ENCODE peak calls at places on chromosomes 13 and 19, in seven cellular contexts. One of them, this sample, is unnamed.

GRCh38 chr19:53183146-53183545 is 10.0 kb downstream of the ZNF665 start:
- DNase-seq in thoracic aorta: no peak
- DNase-seq in AG10803: peak
- DNase-seq in small intestine: no peak
- DNase-seq in ovary: no peak
- DNase-seq in trophoblast cell: no peak
- DNase-seq in neural progenitor cell: no peak
- DNase-seq in this sample: peak

GRCh38 chr13:28723806-28724205 is 5.0 kb upstream of the SLC46A3 start:
- DNase-seq in ovary: no peak
- DNase-seq in thoracic aorta: no peak
- DNase-seq in small intestine: no peak
- DNase-seq in trophoblast cell: no peak
- DNase-seq in AG10803: no peak
- DNase-seq in neural progenitor cell: no peak
- DNase-seq in this sample: no peak

GRCh38 chr13:45943965-45944364 is 92.4 kb upstream of the SIAH3 start:
- DNase-seq in ovary: no peak
- DNase-seq in small intestine: no peak
- DNase-seq in AG10803: no peak
- DNase-seq in trophoblast cell: no peak
- DNase-seq in thoracic aorta: no peak
- DNase-seq in neural progenitor cell: no peak
- DNase-seq in this sample: no peak

GRCh38 chr13:36297600-36298338 is at the start of gene CCDC169:
- DNase-seq in trophoblast cell: peak
- DNase-seq in thoracic aorta: peak
- DNase-seq in AG10803: peak
- DNase-seq in small intestine: peak
- DNase-seq in neural progenitor cell: peak
- DNase-seq in ovary: peak
- DNase-seq in this sample: peak

GRCh38 chr13:26456578-26457119 is 100.8 kb upstream of the WASF3 start:
- DNase-seq in thoracic aorta: no peak
- DNase-seq in ovary: no peak
- DNase-seq in AG10803: no peak
- DNase-seq in neural progenitor cell: no peak
- DNase-seq in trophoblast cell: no peak
- DNase-seq in small intestine: no peak
- DNase-seq in this sample: no peak

GRCh38 chr13:19634129-19634740 is 776 bp downstream of the MPHOSPH8 start:
- DNase-seq in AG10803: peak
- DNase-seq in thoracic aorta: no peak
- DNase-seq in trophoblast cell: peak
- DNase-seq in ovary: no peak
- DNase-seq in small intestine: peak
- DNase-seq in neural progenitor cell: peak
- DNase-seq in this sample: peak

GRCh38 chr19:12611361-12611699 is 610 bp downstream of the ZNF791 start:
- DNase-seq in ovary: peak
- DNase-seq in neural progenitor cell: peak
- DNase-seq in thoracic aorta: peak
- DNase-seq in small intestine: peak
- DNase-seq in AG10803: peak
- DNase-seq in trophoblast cell: peak
- DNase-seq in this sample: peak

GRCh38 chr13:36912369-36912768 is 7.7 kb downstream of the SMAD9 start:
- DNase-seq in small intestine: no peak
- DNase-seq in neural progenitor cell: no peak
- DNase-seq in thoracic aorta: no peak
- DNase-seq in AG10803: no peak
- DNase-seq in ovary: no peak
- DNase-seq in trophoblast cell: no peak
- DNase-seq in this sample: no peak

GRCh38 chr19:42279148-42279901 is 10.3 kb downstream of the CIC start:
- DNase-seq in AG10803: no peak
- DNase-seq in small intestine: no peak
- DNase-seq in neural progenitor cell: no peak
- DNase-seq in trophoblast cell: no peak
- DNase-seq in thoracic aorta: no peak
- DNase-seq in ovary: no peak
- DNase-seq in this sample: no peak

GRCh38 chr19:58354478-58355030 is 1.3 kb upstream of the A1BG start:
- DNase-seq in ovary: no peak
- DNase-seq in thoracic aorta: no peak
- DNase-seq in trophoblast cell: no peak
- DNase-seq in small intestine: no peak
- DNase-seq in neural progenitor cell: no peak
- DNase-seq in AG10803: no peak
- DNase-seq in this sample: no peak

GRCh38 chr13:105144936-105145335 is 1390.5 kb downstream of the EFNB2 start:
- DNase-seq in AG10803: no peak
- DNase-seq in thoracic aorta: no peak
- DNase-seq in trophoblast cell: no peak
- DNase-seq in ovary: no peak
- DNase-seq in small intestine: no peak
- DNase-seq in neural progenitor cell: no peak
- DNase-seq in this sample: no peak

GRCh38 chr19:41877916-41878905 is 1.1 kb downstream of the CD79A start:
- DNase-seq in small intestine: no peak
- DNase-seq in ovary: no peak
- DNase-seq in AG10803: no peak
- DNase-seq in neural progenitor cell: no peak
- DNase-seq in thoracic aorta: no peak
- DNase-seq in trophoblast cell: no peak
- DNase-seq in this sample: no peak

GRCh38 chr13:109629737-109630136 is 156.6 kb downstream of the IRS2 start:
- DNase-seq in thoracic aorta: no peak
- DNase-seq in AG10803: no peak
- DNase-seq in neural progenitor cell: no peak
- DNase-seq in ovary: no peak
- DNase-seq in small intestine: no peak
- DNase-seq in trophoblast cell: no peak
- DNase-seq in this sample: no peak

GRCh38 chr19:1360126-1360817 is 23.4 kb upstream of the NDUFS7 start:
- DNase-seq in ovary: no peak
- DNase-seq in trophoblast cell: no peak
- DNase-seq in AG10803: no peak
- DNase-seq in small intestine: no peak
- DNase-seq in thoracic aorta: no peak
- DNase-seq in neural progenitor cell: no peak
- DNase-seq in this sample: no peak
- H3K4me3 ChIP-seq in ovary: no peak
- H3K4me3 ChIP-seq in trophoblast cell: no peak
- H3K4me3 ChIP-seq in AG10803: peak
- H3K4me3 ChIP-seq in small intestine: no peak
- H3K4me3 ChIP-seq in thoracic aorta: peak
- H3K4me3 ChIP-seq in neural progenitor cell: peak
- H3K4me3 ChIP-seq in this sample: no peak

DNA sequence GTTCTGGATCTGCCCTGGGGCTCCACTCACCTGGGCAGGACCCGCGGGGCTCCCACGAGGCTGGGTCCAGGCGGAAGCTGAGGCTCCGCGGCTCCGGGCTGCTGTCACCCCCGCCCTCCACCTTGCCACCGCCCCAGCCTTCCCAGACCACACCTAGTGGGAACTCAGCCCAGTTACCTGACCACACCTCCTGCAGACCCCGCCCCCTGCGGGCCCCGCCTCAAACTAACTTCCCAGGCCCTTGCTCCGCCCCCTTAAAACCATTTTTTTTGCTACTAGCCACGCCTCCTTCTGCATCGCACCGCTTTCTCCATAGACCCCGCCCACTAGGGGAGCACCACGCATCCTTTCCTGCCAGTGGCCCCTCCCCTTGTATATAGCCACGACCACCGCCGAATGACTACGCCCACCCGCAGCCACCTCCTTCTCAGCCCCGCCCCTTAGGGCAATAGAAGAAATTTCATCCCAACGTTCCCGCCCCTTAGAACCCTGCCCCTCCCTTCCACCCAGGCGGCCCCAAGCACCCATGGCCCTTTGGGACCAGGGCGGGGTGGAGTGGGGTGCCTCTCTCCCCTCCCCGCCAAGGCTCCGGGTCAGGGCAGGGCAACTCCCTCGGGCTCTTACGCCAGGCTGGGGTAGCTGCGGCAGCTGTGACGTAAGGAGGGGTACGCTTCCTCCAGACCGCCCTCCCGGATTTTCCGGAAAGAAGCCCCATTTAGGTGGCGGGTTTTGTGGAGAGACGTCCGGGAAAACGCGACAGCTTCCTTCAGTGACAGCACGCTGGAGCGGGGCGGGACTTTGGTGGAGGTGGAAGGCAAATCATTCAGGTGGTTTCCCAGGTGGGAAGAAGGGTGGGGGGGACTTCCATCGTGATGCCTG is at the start of gene SH2D3A:
- DNase-seq in neural progenitor cell: peak
- DNase-seq in thoracic aorta: no peak
- DNase-seq in small intestine: peak
- DNase-seq in AG10803: no peak
- DNase-seq in ovary: no peak
- DNase-seq in trophoblast cell: peak
- DNase-seq in this sample: no peak
- H3K4me3 ChIP-seq in neural progenitor cell: peak
- H3K4me3 ChIP-seq in thoracic aorta: peak
- H3K4me3 ChIP-seq in small intestine: peak
- H3K4me3 ChIP-seq in AG10803: no peak
- H3K4me3 ChIP-seq in ovary: no peak
- H3K4me3 ChIP-seq in trophoblast cell: peak
- H3K4me3 ChIP-seq in this sample: no peak

DNA sequence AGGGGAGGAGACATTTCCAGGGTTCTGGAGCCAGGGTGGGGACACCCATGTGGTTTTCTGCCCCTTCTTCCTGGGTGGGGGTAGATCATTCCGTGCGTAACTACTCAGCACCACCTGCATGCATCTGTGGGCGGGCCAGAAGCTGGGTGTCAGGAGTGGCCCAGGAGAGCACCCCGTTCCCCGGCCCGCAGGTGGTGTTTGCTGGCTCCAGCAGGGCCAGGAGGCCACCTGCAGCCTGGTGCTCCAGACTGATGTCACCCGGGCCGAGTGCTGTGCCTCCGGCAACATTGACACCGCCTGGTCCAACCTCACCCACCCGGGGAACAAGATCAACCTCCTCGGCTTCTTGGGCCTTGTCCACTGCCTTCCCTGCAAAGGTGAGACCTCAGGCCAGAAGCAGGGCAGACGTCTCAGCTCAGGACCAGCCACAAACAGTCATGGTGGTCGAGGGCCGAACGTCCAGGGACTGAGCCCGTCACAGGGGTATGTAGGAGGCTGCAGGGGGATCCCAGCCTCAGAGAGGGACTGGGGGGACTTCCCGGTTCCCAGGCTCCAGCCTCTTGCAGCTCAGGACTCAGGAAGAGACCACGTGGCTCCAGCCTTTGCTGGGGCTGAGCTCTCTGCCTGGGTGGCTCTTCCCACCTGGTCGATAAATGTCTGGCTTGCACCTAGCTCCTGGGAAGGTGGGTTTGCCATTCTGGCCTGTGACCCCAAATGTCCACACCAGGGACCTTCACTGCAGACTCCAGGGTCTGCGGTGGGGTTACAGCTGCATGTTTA is 1.6 kb downstream of the FSTL3 start:
- DNase-seq in thoracic aorta: no peak
- DNase-seq in ovary: no peak
- DNase-seq in AG10803: no peak
- DNase-seq in small intestine: no peak
- DNase-seq in neural progenitor cell: no peak
- DNase-seq in trophoblast cell: peak
- DNase-seq in this sample: no peak
- H3K4me3 ChIP-seq in thoracic aorta: peak
- H3K4me3 ChIP-seq in ovary: peak
- H3K4me3 ChIP-seq in AG10803: peak
- H3K4me3 ChIP-seq in small intestine: no peak
- H3K4me3 ChIP-seq in neural progenitor cell: no peak
- H3K4me3 ChIP-seq in trophoblast cell: no peak
- H3K4me3 ChIP-seq in this sample: peak

GRCh38 chr13:44273991-44274810 is 99.4 kb upstream of the SERP2 start:
- DNase-seq in ovary: no peak
- DNase-seq in trophoblast cell: no peak
- DNase-seq in thoracic aorta: no peak
- DNase-seq in small intestine: peak
- DNase-seq in neural progenitor cell: no peak
- DNase-seq in AG10803: peak
- DNase-seq in this sample: peak
- H3K4me3 ChIP-seq in ovary: peak
- H3K4me3 ChIP-seq in trophoblast cell: no peak
- H3K4me3 ChIP-seq in thoracic aorta: peak
- H3K4me3 ChIP-seq in small intestine: no peak
- H3K4me3 ChIP-seq in neural progenitor cell: no peak
- H3K4me3 ChIP-seq in AG10803: peak
- H3K4me3 ChIP-seq in this sample: peak